ENCODE peak calls at places on chromosome 11, in six cellular contexts. L, K, U, N, D and M are unnamed samples.
A peak's percentile ranks its signal among the peaks of the same experiment; 100 is the strongest.

GRCh38 chr11:134632347-134633119 is 220.5 kb upstream of the B3GAT1 start:
- DNase-seq in N (no peak), L (no peak), D (no peak), U (no peak), K (no peak), M (no peak)

GRCh38 chr11:76723142-76723541 is 52.6 kb upstream of the LRRC32 start:
- DNase-seq in D (no peak), K (no peak), N (no peak), L (no peak), U (no peak), M (no peak)

GRCh38 chr11:115965754-115966504 is 461.7 kb upstream of the CADM1 start:
- DNase-seq in K (no peak), U (no peak), L (no peak), D (no peak), N (no peak), M (no peak)

GRCh38 chr11:19379465-19379864 is 138.7 kb upstream of the E2F8 start:
- DNase-seq in K (no peak), N (no peak), L (no peak), U (peak; percentile 45), D (no peak), M (peak; percentile 66)

GRCh38 chr11:131370090-131370751 is at the start of gene NTM:
- DNase-seq in K (peak; percentile 0), D (no peak), U (peak; percentile 82), L (no peak), N (no peak), M (no peak)

GRCh38 chr11:89249196-89249595 is 71.5 kb downstream of the TYR start:
- DNase-seq in U (no peak), D (no peak), L (no peak), N (no peak), K (no peak), M (no peak)

GRCh38 chr11:48017105-48017874 is 36.9 kb downstream of the PTPRJ start:
- DNase-seq in D (no peak), L (no peak), N (no peak), U (no peak), K (no peak), M (no peak)

GRCh38 chr11:63572026-63572688 is 9.0 kb upstream of the PLAAT2 start:
- DNase-seq in K (no peak), U (no peak), N (no peak), D (no peak), L (no peak), M (no peak)

GRCh38 chr11:22479133-22479690 is 141.0 kb downstream of the SLC17A6 start:
- DNase-seq in U (no peak), L (no peak), K (no peak), N (no peak), D (no peak), M (no peak)

GRCh38 chr11:30878400-30878799 is 292.2 kb upstream of the MPPED2 start:
- DNase-seq in K (no peak), U (no peak), D (no peak), L (no peak), N (no peak), M (no peak)

GRCh38 chr11:88520391-88520790 is 182.9 kb upstream of the CTSC start:
- DNase-seq in U (peak; percentile 46), N (no peak), D (no peak), L (no peak), K (peak; percentile 62), M (peak; percentile 57)

GRCh38 chr11:79400717-79401330 is 40.0 kb downstream of the TENM4 start:
- DNase-seq in K (no peak), U (peak; percentile 44), N (peak; percentile 52), L (no peak), D (no peak), M (peak; percentile 43)

GRCh38 chr11:38416141-38416540 is 1818.1 kb upstream of the RAG2 start:
- DNase-seq in K (no peak), L (no peak), D (no peak), U (no peak), N (no peak), M (peak; percentile 30)

GRCh38 chr11:60345489-60345888 is 18.4 kb downstream of the MS4A6E start:
- DNase-seq in L (no peak), U (peak; percentile 3), N (no peak), D (peak; percentile 21), K (no peak), M (peak; percentile 4)

GRCh38 chr11:130189492-130190210 is 30.1 kb downstream of the ST14 start:
- DNase-seq in U (no peak), N (no peak), D (no peak), K (no peak), L (no peak), M (no peak)

GRCh38 chr11:122215244-122215992 is 99.4 kb upstream of the BLID start:
- DNase-seq in U (peak; percentile 97), L (peak; percentile 96), K (peak; percentile 97), N (peak; percentile 88), D (peak; percentile 51), M (peak; percentile 97)

GRCh38 chr11:76624515-76625379 is 45.8 kb downstream of the LRRC32 start:
- DNase-seq in U (no peak), K (peak; percentile 95), D (no peak), L (no peak), N (no peak), M (no peak)

GRCh38 chr11:94933225-94934130 is 39.9 kb downstream of the CWC15 start:
- DNase-seq in L (peak; percentile 93), D (no peak), K (peak; percentile 94), N (no peak), U (peak; percentile 91), M (peak; percentile 97)

GRCh38 chr11:5364214-5364613 is 12.9 kb downstream of the OR51B6 start:
- DNase-seq in L (peak; percentile 77), U (peak; percentile 49), K (peak; percentile 49), N (no peak), D (no peak), M (peak; percentile 65)

GRCh38 chr11:5851002-5851401 is 6.5 kb downstream of the OR52E8 start:
- DNase-seq in K (no peak), L (no peak), N (no peak), U (peak; percentile 0), D (no peak), M (no peak)

GRCh38 chr11:124938206-124938765 is 2.4 kb upstream of the HEPACAM start:
- DNase-seq in L (no peak), N (no peak), K (peak; percentile 33), U (no peak), D (no peak), M (no peak)

GRCh38 chr11:9692696-9693095 is 28.8 kb downstream of the SWAP70 start:
- DNase-seq in U (no peak), K (no peak), D (no peak), L (no peak), N (no peak), M (no peak)

GRCh38 chr11:60130496-60130895 is 42.0 kb downstream of the MS4A2 start:
- DNase-seq in L (no peak), D (peak; percentile 47), K (peak; percentile 3), N (no peak), U (peak; percentile 3), M (peak; percentile 2)

GRCh38 chr11:27370374-27370773 is 7.4 kb upstream of the CCDC34 start:
- DNase-seq in D (no peak), U (no peak), K (peak; percentile 79), N (no peak), L (no peak), M (no peak)

GRCh38 chr11:78212586-78213371 is 24.1 kb downstream of the USP35 start:
- DNase-seq in D (no peak), L (peak; percentile 64), N (no peak), U (peak; percentile 37), K (peak; percentile 14), M (peak; percentile 43)

GRCh38 chr11:57776101-57776511 is 14.5 kb downstream of the CTNND1 start:
- DNase-seq in U (peak; percentile 72), D (no peak), L (peak; percentile 78), N (no peak), K (peak; percentile 40), M (peak; percentile 48)
- H3K4me3 ChIP-seq in U (no peak overlapping the region), D (no peak overlapping the region), L (peak overlapping the region; percentile 9), N (no peak overlapping the region), K (no peak overlapping the region), M (no peak overlapping the region)

DNA sequence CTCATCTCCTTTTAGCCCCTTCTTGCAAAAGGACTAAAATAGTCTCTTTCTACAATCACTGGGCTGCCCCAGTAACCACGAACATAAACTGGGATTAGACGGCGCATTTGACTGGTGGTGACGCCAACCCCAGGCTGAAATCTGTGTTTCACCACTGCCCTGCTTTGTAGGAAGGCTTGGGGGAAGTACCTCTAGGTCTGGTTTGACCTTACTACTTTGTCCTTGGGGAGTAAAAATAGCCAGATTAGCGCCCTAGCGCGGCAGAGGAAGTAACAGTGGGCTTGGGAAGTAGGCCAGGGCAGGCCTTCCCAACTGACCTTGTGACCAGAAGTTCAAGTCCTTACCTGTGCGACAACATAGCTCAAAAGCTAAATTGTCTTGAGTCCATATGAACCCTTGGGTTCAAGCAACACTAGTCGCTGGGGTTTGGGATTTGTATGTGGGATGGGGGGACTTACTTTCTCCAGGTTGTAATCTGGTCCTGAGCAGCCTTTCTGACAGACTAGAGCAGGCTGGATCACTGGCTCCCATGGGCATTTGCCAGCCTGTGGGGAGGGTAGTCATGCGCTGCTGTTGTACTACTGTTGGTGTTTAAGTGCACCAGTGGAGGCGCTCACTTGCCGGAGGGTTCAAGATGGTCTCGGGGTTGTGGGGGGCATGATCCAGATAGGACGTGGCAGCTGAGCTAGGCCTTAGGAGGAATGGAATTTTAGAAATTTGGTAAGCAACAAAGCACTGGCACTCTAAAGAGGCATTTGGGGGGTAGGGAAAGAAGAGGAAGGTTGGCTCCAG is 953 bp upstream of the PACS1 start:
- DNase-seq in L (no peak), D (no peak), N (peak; percentile 63), U (peak; percentile 70), K (peak; percentile 97), M (peak; percentile 76)
- TF ChIP-seq CTCF in L (peak; percentile 23), D (peak; percentile 19), N (no peak), U (peak; percentile 13), K (peak; percentile 23), M (peak; percentile 20)

DNA sequence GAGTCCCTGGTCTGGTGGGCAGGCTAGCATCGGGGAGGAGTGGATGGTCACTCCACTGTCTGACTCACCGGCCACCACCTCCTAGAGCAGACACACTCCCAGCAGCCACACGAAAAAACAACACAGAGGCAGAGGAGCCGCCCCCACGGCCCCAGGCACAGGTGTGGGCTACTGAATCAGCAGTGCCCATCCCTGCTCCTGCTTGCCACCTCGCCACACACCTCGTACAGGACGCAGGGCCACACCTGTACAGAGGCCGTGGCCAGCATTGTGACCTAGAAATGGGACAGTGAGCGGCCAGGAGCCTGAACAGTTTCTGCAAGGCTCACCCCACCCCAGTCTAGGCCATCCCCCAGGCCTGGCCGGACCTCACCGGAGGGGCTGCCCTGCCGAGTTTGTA is 14.0 kb downstream of the TRIM29 start:
- DNase-seq in N (no peak), D (no peak), U (no peak), L (no peak), K (no peak), M (no peak)
- H3K4me3 ChIP-seq in N (no peak overlapping the region), D (no peak overlapping the region), U (no peak overlapping the region), L (no peak overlapping the region), K (no peak overlapping the region), M (no peak overlapping the region)

GRCh38 chr11:111764621-111765020 is 1.6 kb downstream of the PPP2R1B start:
- DNase-seq in N (no peak), K (peak; percentile 31), D (no peak), L (no peak), U (no peak), M (peak; percentile 6)

GRCh38 chr11:111762981-111763643 is 3.1 kb downstream of the PPP2R1B start:
- DNase-seq in N (no peak), U (peak; percentile 29), L (no peak), D (no peak), K (peak; percentile 16), M (peak; percentile 27)

GRCh38 chr11:111765320-111765983 is 737 bp downstream of the PPP2R1B start:
- DNase-seq in L (no peak), U (no peak), N (no peak), D (no peak), K (peak; percentile 10), M (no peak)

GRCh38 chr11:111766834-111767142 is 599 bp upstream of the PPP2R1B start:
- DNase-seq in L (no peak), N (no peak), D (no peak), U (no peak), K (no peak), M (no peak)

GRCh38 chr11:111765984-111766833 is at the start of gene PPP2R1B:
- DNase-seq in N (peak; percentile 83), U (peak; percentile 77), K (peak; percentile 68), D (peak; percentile 23), L (no peak), M (peak; percentile 69)
- TF ChIP-seq CTCF in N (no peak), U (no peak), K (no peak), D (no peak), L (no peak), M (no peak)